ENCODE peak calls at places on chromosome 4, in eight cellular contexts. G, S, X, J, A, P, O and H are unnamed samples.
A peak's percentile ranks its signal among the peaks of the same experiment; 100 is the strongest.

GRCh38 chr4:129950217-129950616 is 854.3 kb downstream of the C4orf33 start:
- DNase-seq in X (no peak), J (no peak), S (no peak), O (no peak), G (no peak), P (no peak), A (no peak), H (no peak)

GRCh38 chr4:126859314-126859713 is 773.4 kb upstream of the INTU start:
- DNase-seq in P (no peak), X (no peak), O (no peak), G (no peak), J (no peak), S (no peak), A (no peak), H (no peak)

GRCh38 chr4:384311-385010 is 46.8 kb downstream of the ZNF141 start:
- DNase-seq in O (no peak), G (no peak), S (no peak), X (peak; percentile 97), J (no peak), P (no peak), A (no peak), H (no peak)

GRCh38 chr4:183746305-183747229 is 87.5 kb downstream of the TRAPPC11 start:
- DNase-seq in G (no peak), A (no peak), J (no peak), O (no peak), P (no peak), S (no peak), X (no peak), H (no peak)

GRCh38 chr4:169439244-169439643 is 168.5 kb upstream of the SH3RF1 start:
- DNase-seq in A (no peak), G (no peak), X (no peak), O (no peak), S (no peak), P (no peak), J (no peak), H (no peak)

GRCh38 chr4:112748352-112748900 is 111.5 kb downstream of the LARP7 start:
- DNase-seq in A (no peak), O (no peak), S (no peak), G (no peak), X (no peak), P (no peak), J (no peak), H (no peak)

GRCh38 chr4:69594382-69594781 is 45.1 kb downstream of the UGT2A2 start:
- DNase-seq in O (no peak), S (no peak), G (no peak), A (no peak), X (no peak), J (no peak), P (no peak), H (no peak)

GRCh38 chr4:153114771-153115321 is 89.4 kb upstream of the TRIM2 start:
- DNase-seq in J (no peak), X (no peak), P (peak; percentile 69), G (no peak), S (peak; percentile 75), A (peak; percentile 47), O (no peak), H (no peak)

GRCh38 chr4:23789765-23790164 is 100.1 kb downstream of the PPARGC1A start:
- DNase-seq in S (peak; percentile 80), A (no peak), J (peak; percentile 53), O (peak; percentile 52), X (no peak), P (no peak), G (peak; percentile 71), H (no peak)

GRCh38 chr4:125780747-125781146 is 466.0 kb downstream of the FAT4 start:
- DNase-seq in S (no peak), O (no peak), G (no peak), J (no peak), P (no peak), X (no peak), A (no peak), H (no peak)

GRCh38 chr4:157271166-157271869 is 50.8 kb downstream of the GRIA2 start:
- DNase-seq in P (no peak), X (no peak), S (no peak), O (no peak), J (no peak), G (no peak), A (no peak), H (no peak)

GRCh38 chr4:174119818-174120217 is 163.6 kb downstream of the FBXO8 start:
- DNase-seq in O (no peak), A (no peak), P (no peak), X (no peak), G (no peak), J (no peak), S (peak; percentile 44), H (no peak)

GRCh38 chr4:25843340-25844097 is 19.3 kb downstream of the SEL1L3 start:
- DNase-seq in P (no peak), O (peak; percentile 23), G (peak; percentile 23), A (peak; percentile 86), J (no peak), S (no peak), X (no peak), H (peak; percentile 81)

GRCh38 chr4:115315182-115315581 is 201.8 kb upstream of the NDST4 start:
- DNase-seq in X (no peak), G (no peak), S (no peak), P (no peak), A (no peak), O (no peak), J (no peak), H (no peak)
- H3K4me1 ChIP-seq in X (no peaks in the 10 kb centered on the region), G (no peaks in the 10 kb centered on the region), S (no peaks in the 10 kb centered on the region), P (no peaks in the 10 kb centered on the region), A (no peaks in the 10 kb centered on the region), O (no peaks in the 10 kb centered on the region), J (no peaks in the 10 kb centered on the region), H (no peaks in the 10 kb centered on the region)

DNA sequence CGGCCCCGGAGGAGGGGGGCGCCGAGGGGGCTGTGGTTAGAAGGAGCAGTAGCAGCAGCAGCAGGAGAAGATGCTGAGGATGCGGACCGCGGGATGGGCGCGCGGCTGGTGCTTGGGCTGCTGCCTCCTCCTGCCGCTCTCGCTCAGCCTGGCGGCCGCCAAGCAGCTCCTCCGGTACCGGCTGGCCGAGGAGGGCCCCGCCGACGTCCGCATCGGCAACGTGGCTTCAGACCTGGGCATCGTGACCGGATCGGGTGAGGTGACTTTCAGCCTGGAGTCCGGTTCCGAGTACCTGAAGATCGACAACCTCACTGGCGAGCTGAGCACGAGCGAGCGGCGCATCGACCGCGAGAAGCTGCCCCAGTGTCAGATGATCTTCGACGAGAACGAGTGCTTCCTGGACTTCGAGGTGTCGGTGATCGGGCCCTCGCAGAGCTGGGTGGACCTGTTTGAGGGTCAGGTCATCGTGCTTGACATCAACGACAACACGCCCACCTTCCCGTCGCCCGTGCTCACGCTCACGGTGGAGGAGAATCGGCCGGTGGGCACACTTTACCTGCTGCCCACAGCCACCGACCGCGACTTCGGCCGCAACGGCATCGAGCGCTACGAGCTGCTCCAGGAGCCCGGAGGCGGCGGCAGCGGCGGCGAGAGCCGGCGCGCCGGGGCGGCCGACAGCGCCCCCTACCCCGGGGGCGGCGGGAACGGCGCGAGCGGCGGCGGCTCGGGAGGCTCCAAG is 1.4 kb downstream of the PCDH7 start:
- DNase-seq in X (no peak), S (peak; percentile 64), A (peak; percentile 56), P (no peak), J (no peak), G (peak; percentile 7), O (peak; percentile 33), H (peak; percentile 69)
- H3K4me3 ChIP-seq in X (no peak overlapping the region), S (peak overlapping the region; percentile 71), A (peak overlapping the region; percentile 60), P (no peak overlapping the region), J (peak overlapping the region; percentile 57), G (peak overlapping the region; percentile 79), O (peak overlapping the region; percentile 77), H (peak overlapping the region; percentile 55)

GRCh38 chr4:7804759-7805385 is 134.8 kb downstream of the AFAP1 start:
- DNase-seq in X (no peak), G (no peak), P (no peak), A (no peak), J (no peak), S (no peak), O (no peak), H (peak; percentile 48)

GRCh38 chr4:7803992-7804758 is 135.5 kb downstream of the AFAP1 start:
- DNase-seq in O (peak; percentile 88), P (peak; percentile 39), A (peak; percentile 88), X (peak; percentile 72), G (peak; percentile 84), J (peak; percentile 89), S (peak; percentile 77), H (peak; percentile 90)

GRCh38 chr4:7806724-7807123 is 132.9 kb downstream of the AFAP1 start:
- DNase-seq in J (no peak), G (no peak), A (no peak), S (peak; percentile 63), P (no peak), X (no peak), O (no peak), H (peak; percentile 17)

GRCh38 chr4:7806080-7806630 is 133.5 kb downstream of the AFAP1 start:
- DNase-seq in P (no peak), X (no peak), A (peak; percentile 73), S (peak; percentile 88), O (peak; percentile 88), J (peak; percentile 92), G (peak; percentile 88), H (peak; percentile 80)

DNA sequence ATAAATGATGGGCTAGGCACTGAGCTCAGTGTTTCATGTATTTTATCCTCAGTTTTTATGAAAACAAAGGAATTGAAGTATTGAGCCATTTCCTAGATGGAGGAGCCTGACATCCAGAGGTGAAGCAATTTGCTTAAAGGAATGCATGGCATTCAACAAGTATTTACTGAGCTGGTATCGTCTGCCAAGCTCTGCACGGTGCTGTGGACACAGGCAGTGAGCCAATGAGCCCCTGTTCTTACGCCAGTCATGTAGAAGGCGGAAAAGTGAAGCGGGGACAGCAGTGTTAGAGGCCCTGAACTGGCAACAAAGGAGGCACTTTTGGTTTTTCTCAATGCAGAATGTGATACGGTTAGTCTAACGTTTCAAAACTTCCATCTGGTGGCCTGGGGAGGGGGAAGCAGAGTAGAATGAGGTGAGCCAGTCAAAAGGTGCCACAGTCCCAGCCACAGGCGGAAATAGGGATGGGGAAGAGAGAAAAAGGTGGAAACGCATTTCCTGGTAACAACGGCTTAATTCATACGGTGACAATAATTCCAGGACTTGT is 134.1 kb downstream of the AFAP1 start:
- DNase-seq in X (no peak), S (peak; percentile 67), J (no peak), P (no peak), G (no peak), A (peak; percentile 93), O (peak; percentile 49), H (peak; percentile 88)
- H3K4me1 ChIP-seq in X (no peaks in the 10 kb centered on the region), S (peaks cover 36% of the 10 kb centered on the region), J (peaks cover 11% of the 10 kb centered on the region), P (peaks cover 7% of the 10 kb centered on the region), G (peaks cover 55% of the 10 kb centered on the region), A (peaks cover 63% of the 10 kb centered on the region), O (peaks cover 66% of the 10 kb centered on the region), H (peaks cover 47% of the 10 kb centered on the region)

DNA sequence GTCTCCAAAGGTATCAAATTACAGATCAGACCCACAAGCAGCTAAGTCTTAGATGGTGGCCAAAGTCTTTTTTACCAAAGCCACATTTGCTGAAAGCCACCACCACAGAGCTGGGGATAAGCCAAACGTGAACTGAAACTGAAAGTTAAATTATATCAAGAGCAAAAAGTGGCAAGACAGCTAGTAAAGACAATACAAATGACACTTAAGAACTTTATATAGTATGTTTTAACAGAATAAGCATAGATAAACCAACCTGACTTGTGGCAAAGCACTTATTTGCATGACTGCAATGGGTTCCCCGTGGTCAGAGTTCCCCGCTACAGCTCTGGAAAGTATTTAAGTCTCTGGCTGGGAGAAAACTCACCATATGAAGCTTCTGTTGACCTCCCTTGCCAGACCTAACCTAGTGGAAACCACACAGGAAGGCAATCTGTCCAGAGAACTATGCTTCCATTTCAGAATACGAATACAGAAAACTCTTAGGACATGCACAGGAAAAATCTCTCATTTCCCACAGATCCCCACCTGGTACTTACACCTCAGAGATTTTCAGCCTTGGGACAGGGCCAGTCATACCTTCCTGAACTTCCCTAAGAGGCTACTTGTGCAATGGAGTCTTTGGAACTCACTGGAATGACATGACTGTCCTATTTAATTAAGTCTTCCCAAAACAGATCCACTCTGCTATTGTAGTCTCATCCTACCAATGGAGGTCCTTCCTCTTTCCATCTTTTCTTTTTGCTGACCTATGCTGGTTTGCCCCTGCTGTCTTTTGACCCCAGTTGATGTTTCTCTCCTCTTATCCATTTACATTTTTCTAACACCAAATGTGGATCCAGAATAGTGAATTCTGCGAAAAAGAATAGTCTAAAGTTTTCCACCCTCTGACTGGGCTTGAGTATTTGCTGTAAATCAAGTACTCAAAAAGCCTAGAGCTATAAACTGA is 225.1 kb downstream of the NR3C2 start:
- DNase-seq in P (no peak), J (no peak), A (no peak), X (peak; percentile 23), O (no peak), G (no peak), S (no peak), H (no peak)
- H3K4me3 ChIP-seq in P (no peak overlapping the region), J (no peak overlapping the region), A (no peak overlapping the region), X (peak overlapping the region; percentile 36), O (peak overlapping the region; percentile 44), G (peak overlapping the region; percentile 44), S (no peak overlapping the region), H (peak overlapping the region; percentile 33)